ENCODE peak calls at places on chromosomes 11 and 22, in four cellular contexts. O is HepG2, D is WTC11, V is K562. H is an unnamed sample.

GRCh38 chr11:115613986-115614625 is 109.9 kb upstream of the CADM1 start:
- DNase-seq in O (peak), D (no peak), V (no peak), H (no peak)

GRCh38 chr11:72637198-72637597 is 37.0 kb downstream of the PDE2A start:
- DNase-seq in O (no peak), D (no peak), V (no peak), H (no peak)

GRCh38 chr22:49179175-49179574 is 648.5 kb downstream of the BRD1 start:
- DNase-seq in O (no peak), D (no peak), V (no peak), H (no peak)

GRCh38 chr22:31160328-31160978 is 471 bp downstream of the RNF185 start:
- DNase-seq in O (no peak), D (no peak), V (peak), H (peak)

GRCh38 chr11:63212742-63213141 is 30.7 kb downstream of the SLC22A25 start:
- DNase-seq in O (peak), D (no peak), V (peak), H (peak)

GRCh38 chr11:130092661-130093060 is 23.0 kb downstream of the APLP2 start:
- DNase-seq in O (no peak), D (no peak), V (no peak), H (no peak)

GRCh38 chr22:48744283-48744641 is 1083.4 kb downstream of the BRD1 start:
- DNase-seq in O (no peak), D (no peak), V (no peak), H (no peak)

GRCh38 chr11:116310215-116310614 is 462.6 kb downstream of the BUD13 start:
- DNase-seq in O (no peak), D (no peak), V (no peak), H (no peak)

GRCh38 chr11:10886652-10887250 is 28.9 kb upstream of the ZBED5 start:
- DNase-seq in O (no peak), D (no peak), V (no peak), H (no peak)

GRCh38 chr11:64226507-64227051 is 505 bp downstream of the NUDT22 start:
- DNase-seq in O (peak), D (no peak), V (peak), H (no peak)

GRCh38 chr22:28025333-28025732 is 106.3 kb upstream of the PITPNB start:
- DNase-seq in O (no peak), D (no peak), V (peak), H (no peak)

GRCh38 chr11:88039512-88040496 is 135.4 kb downstream of the RAB38 start:
- DNase-seq in O (no peak), D (no peak), V (no peak), H (no peak)

GRCh38 chr11:88035271-88035670 is 140.0 kb downstream of the RAB38 start:
- DNase-seq in O (no peak), D (no peak), V (no peak), H (no peak)

GRCh38 chr11:88041679-88042078 is 133.6 kb downstream of the RAB38 start:
- DNase-seq in O (no peak), D (no peak), V (no peak), H (no peak)

GRCh38 chr11:88042238-88043032 is 132.8 kb downstream of the RAB38 start:
- DNase-seq in O (no peak), D (no peak), V (no peak), H (no peak)

GRCh38 chr11:88036701-88037100 is 138.5 kb downstream of the RAB38 start:
- DNase-seq in O (no peak), D (no peak), V (no peak), H (no peak)
- TF ChIP-seq ELF4 in O (no peak), D (no peak), V (no peak), H (no peak)

DNA sequence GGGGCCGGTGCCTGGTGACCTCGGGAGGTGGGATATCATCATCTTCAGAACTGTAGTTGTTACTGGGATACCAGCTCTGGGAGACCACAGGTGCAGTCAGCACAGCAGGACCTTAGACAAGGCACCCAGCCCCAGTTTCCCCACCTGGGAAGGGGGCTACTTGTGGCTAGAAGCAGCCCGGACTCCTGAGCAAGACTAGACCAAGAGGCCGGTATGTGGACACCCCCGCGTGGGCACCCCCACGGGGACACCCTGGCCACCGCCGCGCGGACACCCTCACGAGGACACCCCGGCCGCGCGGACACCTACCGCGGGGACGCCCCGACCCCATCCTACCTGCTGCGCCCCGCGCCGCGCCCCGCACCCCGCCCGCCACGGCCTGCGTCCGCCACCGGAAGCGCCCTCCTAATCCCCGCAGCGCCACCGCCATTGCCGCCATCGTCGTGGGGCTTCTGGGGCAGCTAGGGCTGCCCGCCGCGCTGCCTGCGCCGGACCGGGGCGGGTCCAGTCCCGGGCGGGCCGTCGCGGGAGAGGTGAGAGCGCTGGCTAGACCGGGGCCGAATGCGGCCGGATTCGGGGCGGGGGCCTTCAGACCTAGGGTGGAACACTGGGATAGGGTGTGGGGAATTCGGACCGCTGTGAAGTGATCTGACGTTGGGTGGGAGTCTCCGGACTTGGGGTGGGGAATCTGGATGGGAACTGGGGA is at the start of the genes COMT and TXNRD2:
- DNase-seq in O (no peak), D (peak), V (peak), H (peak)
- TF ChIP-seq ELF4 in O (no peak), D (no peak), V (no peak), H (no peak)

GRCh38 chr11:88359529-88359928 is 22.0 kb upstream of the CTSC start:
- DNase-seq in O (no peak), D (no peak), V (no peak), H (no peak)

GRCh38 chr11:88367310-88367709 is 29.8 kb upstream of the CTSC start:
- DNase-seq in O (no peak), D (no peak), V (no peak), H (no peak)

GRCh38 chr11:88363566-88364169 is 26.1 kb upstream of the CTSC start:
- DNase-seq in O (no peak), D (no peak), V (no peak), H (no peak)

GRCh38 chr11:88358040-88358431 is 20.5 kb upstream of the CTSC start:
- DNase-seq in O (no peak), D (no peak), V (no peak), H (no peak)

DNA sequence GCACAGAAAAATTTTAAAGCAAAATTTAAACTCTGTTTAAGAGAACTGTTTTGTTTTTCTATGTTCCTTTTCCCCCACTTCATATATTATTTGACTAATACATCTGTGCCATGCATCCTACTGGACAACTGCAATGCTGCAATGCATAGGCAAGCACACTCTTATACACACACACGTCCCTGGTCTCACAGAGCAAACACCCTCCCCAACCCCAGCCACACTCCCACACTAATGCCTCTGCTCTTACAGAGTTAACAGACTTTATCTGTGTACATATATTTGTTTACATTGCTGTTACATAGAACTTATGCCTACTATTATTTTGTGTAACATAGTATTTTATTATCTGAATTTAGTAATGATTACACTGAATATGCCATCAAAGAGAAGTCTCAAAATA is 25.5 kb upstream of the CTSC start:
- DNase-seq in O (no peak), D (no peak), V (no peak), H (no peak)
- TF ChIP-seq ELF4 in O (no peak), D (no peak), V (no peak), H (no peak)

DNA sequence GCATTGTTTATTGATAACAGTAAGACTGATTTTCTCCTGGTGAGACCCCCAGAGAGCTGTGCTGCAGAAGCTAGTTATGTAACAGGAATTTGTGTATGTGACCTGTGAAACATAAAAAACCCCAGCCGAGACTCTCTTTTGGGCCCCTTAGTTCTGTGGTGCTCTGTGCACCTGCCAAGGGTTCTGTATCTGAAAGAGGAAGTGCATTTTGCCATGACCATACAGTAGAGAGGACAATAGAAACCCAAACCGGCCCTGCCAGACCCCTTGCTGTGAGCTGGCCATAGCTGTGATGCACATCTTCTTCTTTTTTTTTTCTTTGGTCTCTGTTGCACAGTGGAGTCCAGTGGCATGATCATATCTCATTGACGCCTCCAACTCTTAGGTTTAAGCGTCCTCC is 31.4 kb upstream of the APOL5 start:
- DNase-seq in O (no peak), D (no peak), V (no peak), H (no peak)
- TF ChIP-seq ELF4 in O (no peak), D (no peak), V (no peak), H (no peak)

DNA sequence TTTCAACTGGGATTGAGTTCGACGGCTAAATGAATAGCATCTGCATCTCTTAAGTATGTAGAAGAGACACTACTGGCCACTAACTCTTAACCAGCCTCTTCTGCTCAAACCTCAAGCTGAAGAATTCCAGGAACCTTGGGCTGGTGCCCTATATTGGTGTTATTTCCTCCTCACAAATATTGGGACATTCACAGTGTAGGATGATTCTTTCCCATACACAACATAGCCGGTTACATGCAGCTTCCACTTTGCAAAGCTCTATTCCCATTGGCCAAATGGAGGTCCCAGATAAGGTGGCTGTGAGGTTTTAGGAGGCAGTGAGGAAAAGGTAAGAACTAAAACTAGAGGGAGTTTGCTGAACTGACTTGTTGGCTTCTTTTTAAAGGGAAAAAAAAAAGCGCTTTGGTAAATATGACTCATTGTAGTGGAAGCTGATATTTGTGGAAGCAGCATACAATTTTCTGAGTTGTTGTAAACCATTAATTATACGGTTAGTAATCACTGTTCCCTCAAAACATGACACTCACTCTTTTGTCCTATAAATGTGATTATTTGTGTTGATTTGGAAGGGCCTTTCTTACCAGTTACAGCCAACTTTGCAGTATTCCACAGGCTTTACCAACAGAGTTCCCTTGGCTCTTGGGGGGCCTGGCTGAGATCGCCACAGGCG is 17.6 kb downstream of the C22orf31 start:
- DNase-seq in O (no peak), D (no peak), V (no peak), H (no peak)
- TF ChIP-seq ELF4 in O (no peak), D (no peak), V (no peak), H (no peak)